ENCODE peak calls at places on chromosomes 16 and 17, in five cellular contexts. One of them, this sample, is unnamed.

GRCh38 chr17:45146616-45147101 is 1.6 kb upstream of the HEXIM1 start:
- DNase-seq in lower lobe of right lung: no peak
- DNase-seq in tibial artery: no peak
- DNase-seq in brain microvascular endothelial cell: peak; percentile 82
- DNase-seq in CD8-positive, alpha-beta T cell: no peak
- DNase-seq in this sample: no peak

GRCh38 chr16:81623365-81624102 is 155.6 kb upstream of the PLCG2 start:
- DNase-seq in lower lobe of right lung: no peak
- DNase-seq in tibial artery: no peak
- DNase-seq in brain microvascular endothelial cell: no peak
- DNase-seq in CD8-positive, alpha-beta T cell: peak; percentile 46
- DNase-seq in this sample: no peak

GRCh38 chr17:32157225-32157624 is 14.9 kb downstream of the RHOT1 start:
- DNase-seq in lower lobe of right lung: no peak
- DNase-seq in tibial artery: no peak
- DNase-seq in brain microvascular endothelial cell: peak; percentile 57
- DNase-seq in CD8-positive, alpha-beta T cell: no peak
- DNase-seq in this sample: no peak

GRCh38 chr17:72295916-72296315 is 175.1 kb downstream of the SOX9 start:
- DNase-seq in lower lobe of right lung: no peak
- DNase-seq in tibial artery: no peak
- DNase-seq in brain microvascular endothelial cell: no peak
- DNase-seq in CD8-positive, alpha-beta T cell: no peak
- DNase-seq in this sample: no peak

GRCh38 chr17:35743911-35744328 is 9.1 kb downstream of the GAS2L2 start:
- DNase-seq in lower lobe of right lung: no peak
- DNase-seq in tibial artery: no peak
- DNase-seq in brain microvascular endothelial cell: peak; percentile 28
- DNase-seq in CD8-positive, alpha-beta T cell: no peak
- DNase-seq in this sample: no peak

GRCh38 chr17:9837551-9838471 is 12.1 kb downstream of the GLP2R start:
- DNase-seq in lower lobe of right lung: no peak
- DNase-seq in tibial artery: peak; percentile 72
- DNase-seq in brain microvascular endothelial cell: peak; percentile 9
- DNase-seq in CD8-positive, alpha-beta T cell: no peak
- DNase-seq in this sample: no peak

GRCh38 chr17:4998027-4998665 is 396 bp downstream of the KIF1C start:
- DNase-seq in lower lobe of right lung: peak; percentile 80
- DNase-seq in tibial artery: peak; percentile 73
- DNase-seq in brain microvascular endothelial cell: no peak
- DNase-seq in CD8-positive, alpha-beta T cell: no peak
- DNase-seq in this sample: no peak

GRCh38 chr17:45396496-45397205 is 36.0 kb downstream of the ARHGAP27 start:
- DNase-seq in lower lobe of right lung: no peak
- DNase-seq in tibial artery: no peak
- DNase-seq in brain microvascular endothelial cell: no peak
- DNase-seq in CD8-positive, alpha-beta T cell: no peak
- DNase-seq in this sample: no peak

GRCh38 chr16:24535827-24536226 is 3.5 kb upstream of the RBBP6 start:
- DNase-seq in lower lobe of right lung: no peak
- DNase-seq in tibial artery: no peak
- DNase-seq in brain microvascular endothelial cell: no peak
- DNase-seq in CD8-positive, alpha-beta T cell: no peak
- DNase-seq in this sample: no peak

GRCh38 chr17:15398291-15398690 is 56.9 kb upstream of the TEKT3 start:
- DNase-seq in lower lobe of right lung: no peak
- DNase-seq in tibial artery: no peak
- DNase-seq in brain microvascular endothelial cell: no peak
- DNase-seq in CD8-positive, alpha-beta T cell: no peak
- DNase-seq in this sample: no peak

GRCh38 chr17:50627782-50628601 is 6.7 kb upstream of the ABCC3 start:
- DNase-seq in lower lobe of right lung: no peak
- DNase-seq in tibial artery: no peak
- DNase-seq in brain microvascular endothelial cell: no peak
- DNase-seq in CD8-positive, alpha-beta T cell: no peak
- DNase-seq in this sample: no peak

GRCh38 chr16:5207001-5207523 is 109.5 kb upstream of the EEF2KMT start:
- DNase-seq in lower lobe of right lung: no peak
- DNase-seq in tibial artery: no peak
- DNase-seq in brain microvascular endothelial cell: no peak
- DNase-seq in CD8-positive, alpha-beta T cell: no peak
- DNase-seq in this sample: no peak

GRCh38 chr17:7956208-7956965 is 24.4 kb downstream of the CNTROB start:
- DNase-seq in lower lobe of right lung: peak; percentile 67
- DNase-seq in tibial artery: no peak
- DNase-seq in brain microvascular endothelial cell: no peak
- DNase-seq in CD8-positive, alpha-beta T cell: no peak
- DNase-seq in this sample: no peak

GRCh38 chr17:58527949-58528348 is 13.5 kb upstream of the MTMR4 start:
- DNase-seq in lower lobe of right lung: no peak
- DNase-seq in tibial artery: no peak
- DNase-seq in brain microvascular endothelial cell: peak; percentile 63
- DNase-seq in CD8-positive, alpha-beta T cell: no peak
- DNase-seq in this sample: no peak

GRCh38 chr16:84065536-84066132 is 23.0 kb upstream of the SLC38A8 start:
- DNase-seq in lower lobe of right lung: no peak
- DNase-seq in tibial artery: no peak
- DNase-seq in brain microvascular endothelial cell: peak; percentile 61
- DNase-seq in CD8-positive, alpha-beta T cell: no peak
- DNase-seq in this sample: peak; percentile 14

GRCh38 chr16:85238233-85238647 is 126.0 kb upstream of the CIBAR2 start:
- DNase-seq in lower lobe of right lung: peak; percentile 70
- DNase-seq in tibial artery: peak; percentile 96
- DNase-seq in brain microvascular endothelial cell: peak; percentile 68
- DNase-seq in CD8-positive, alpha-beta T cell: no peak
- DNase-seq in this sample: no peak

GRCh38 chr17:2852729-2853110 is 56.5 kb downstream of the RAP1GAP2 start:
- DNase-seq in lower lobe of right lung: no peak
- DNase-seq in tibial artery: no peak
- DNase-seq in brain microvascular endothelial cell: no peak
- DNase-seq in CD8-positive, alpha-beta T cell: no peak
- DNase-seq in this sample: no peak

GRCh38 chr16:29925173-29925804 is 737 bp downstream of the KCTD13 start:
- DNase-seq in lower lobe of right lung: no peak
- DNase-seq in tibial artery: peak; percentile 17
- DNase-seq in brain microvascular endothelial cell: no peak
- DNase-seq in CD8-positive, alpha-beta T cell: no peak
- DNase-seq in this sample: no peak

GRCh38 chr17:562174-562573 is 152.5 kb downstream of the VPS53 start:
- DNase-seq in lower lobe of right lung: no peak
- DNase-seq in tibial artery: no peak
- DNase-seq in brain microvascular endothelial cell: no peak
- DNase-seq in CD8-positive, alpha-beta T cell: no peak
- DNase-seq in this sample: no peak

GRCh38 chr17:6755731-6756184 is at the start of gene XAF1:
- DNase-seq in lower lobe of right lung: peak; percentile 52
- DNase-seq in tibial artery: no peak
- DNase-seq in brain microvascular endothelial cell: no peak
- DNase-seq in CD8-positive, alpha-beta T cell: peak; percentile 56
- DNase-seq in this sample: no peak

GRCh38 chr16:74601131-74601871 is 5.6 kb downstream of the GLG1 start:
- DNase-seq in lower lobe of right lung: no peak
- DNase-seq in tibial artery: peak; percentile 3
- DNase-seq in brain microvascular endothelial cell: no peak
- DNase-seq in CD8-positive, alpha-beta T cell: peak; percentile 56
- DNase-seq in this sample: no peak

GRCh38 chr16:57775661-57776469 is 26.4 kb downstream of the KIFC3 start:
- DNase-seq in lower lobe of right lung: no peak
- DNase-seq in tibial artery: no peak
- DNase-seq in brain microvascular endothelial cell: peak; percentile 34
- DNase-seq in CD8-positive, alpha-beta T cell: no peak
- DNase-seq in this sample: no peak
- TF ChIP-seq CTCF in lower lobe of right lung: no peak
- TF ChIP-seq CTCF in tibial artery: no peak
- TF ChIP-seq CTCF in brain microvascular endothelial cell: peak; percentile 55
- TF ChIP-seq CTCF in CD8-positive, alpha-beta T cell: no peak
- TF ChIP-seq CTCF in this sample: peak; percentile 44

GRCh38 chr17:82445542-82445941 is 5.0 kb downstream of the CYBC1 start:
- DNase-seq in lower lobe of right lung: no peak
- DNase-seq in tibial artery: no peak
- DNase-seq in brain microvascular endothelial cell: no peak
- DNase-seq in CD8-positive, alpha-beta T cell: no peak
- DNase-seq in this sample: no peak

GRCh38 chr17:82444941-82445521 is 5.5 kb downstream of the CYBC1 start:
- DNase-seq in lower lobe of right lung: no peak
- DNase-seq in tibial artery: peak; percentile 74
- DNase-seq in brain microvascular endothelial cell: no peak
- DNase-seq in CD8-positive, alpha-beta T cell: no peak
- DNase-seq in this sample: no peak

GRCh38 chr17:82444284-82444893 is 6.2 kb downstream of the CYBC1 start:
- DNase-seq in lower lobe of right lung: no peak
- DNase-seq in tibial artery: no peak
- DNase-seq in brain microvascular endothelial cell: no peak
- DNase-seq in CD8-positive, alpha-beta T cell: no peak
- DNase-seq in this sample: no peak

GRCh38 chr17:82446124-82446523 is 4.4 kb downstream of the CYBC1 start:
- DNase-seq in lower lobe of right lung: no peak
- DNase-seq in tibial artery: no peak
- DNase-seq in brain microvascular endothelial cell: no peak
- DNase-seq in CD8-positive, alpha-beta T cell: no peak
- DNase-seq in this sample: no peak

DNA sequence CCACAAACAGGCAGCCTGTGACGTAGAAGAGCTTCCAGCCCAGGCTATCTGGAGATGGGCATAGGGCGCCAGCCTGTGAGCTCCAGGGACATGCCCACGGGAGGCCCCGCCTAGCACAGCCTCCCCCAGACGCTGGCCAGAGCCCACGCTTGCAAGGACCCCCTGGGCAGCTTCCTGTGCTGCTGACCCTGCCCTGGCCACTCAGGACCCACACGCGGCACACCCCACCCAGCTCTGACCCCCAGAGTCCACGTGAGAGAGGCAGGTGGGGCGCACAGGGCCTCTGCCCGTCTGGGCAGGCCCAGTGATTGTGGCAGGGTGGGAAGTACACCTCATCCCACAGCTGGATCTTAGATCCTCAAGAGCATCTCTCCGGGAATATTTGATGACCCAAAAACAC is 3.9 kb downstream of the CYBC1 start:
- DNase-seq in lower lobe of right lung: no peak
- DNase-seq in tibial artery: no peak
- DNase-seq in brain microvascular endothelial cell: no peak
- DNase-seq in CD8-positive, alpha-beta T cell: no peak
- DNase-seq in this sample: no peak
- H3K36me3 ChIP-seq in lower lobe of right lung: peaks cover 51% of the 10 kb centered on the region
- H3K36me3 ChIP-seq in tibial artery: peaks cover 39% of the 10 kb centered on the region
- H3K36me3 ChIP-seq in brain microvascular endothelial cell: peaks cover 8% of the 10 kb centered on the region
- H3K36me3 ChIP-seq in CD8-positive, alpha-beta T cell: peaks cover 21% of the 10 kb centered on the region
- H3K36me3 ChIP-seq in this sample: peaks cover 3% of the 10 kb centered on the region

GRCh38 chr17:49051269-49051668 is 54.1 kb downstream of the IGF2BP1 start:
- DNase-seq in lower lobe of right lung: no peak
- DNase-seq in tibial artery: no peak
- DNase-seq in brain microvascular endothelial cell: no peak
- DNase-seq in CD8-positive, alpha-beta T cell: no peak
- DNase-seq in this sample: no peak

GRCh38 chr17:49050611-49051010 is 53.4 kb downstream of the IGF2BP1 start:
- DNase-seq in lower lobe of right lung: no peak
- DNase-seq in tibial artery: no peak
- DNase-seq in brain microvascular endothelial cell: no peak
- DNase-seq in CD8-positive, alpha-beta T cell: no peak
- DNase-seq in this sample: no peak

GRCh38 chr17:49053171-49053829 is 56.1 kb downstream of the IGF2BP1 start:
- DNase-seq in lower lobe of right lung: no peak
- DNase-seq in tibial artery: no peak
- DNase-seq in brain microvascular endothelial cell: no peak
- DNase-seq in CD8-positive, alpha-beta T cell: no peak
- DNase-seq in this sample: no peak

GRCh38 chr17:49054342-49055092 is 57.3 kb downstream of the IGF2BP1 start:
- DNase-seq in lower lobe of right lung: no peak
- DNase-seq in tibial artery: no peak
- DNase-seq in brain microvascular endothelial cell: no peak
- DNase-seq in CD8-positive, alpha-beta T cell: no peak
- DNase-seq in this sample: no peak

DNA sequence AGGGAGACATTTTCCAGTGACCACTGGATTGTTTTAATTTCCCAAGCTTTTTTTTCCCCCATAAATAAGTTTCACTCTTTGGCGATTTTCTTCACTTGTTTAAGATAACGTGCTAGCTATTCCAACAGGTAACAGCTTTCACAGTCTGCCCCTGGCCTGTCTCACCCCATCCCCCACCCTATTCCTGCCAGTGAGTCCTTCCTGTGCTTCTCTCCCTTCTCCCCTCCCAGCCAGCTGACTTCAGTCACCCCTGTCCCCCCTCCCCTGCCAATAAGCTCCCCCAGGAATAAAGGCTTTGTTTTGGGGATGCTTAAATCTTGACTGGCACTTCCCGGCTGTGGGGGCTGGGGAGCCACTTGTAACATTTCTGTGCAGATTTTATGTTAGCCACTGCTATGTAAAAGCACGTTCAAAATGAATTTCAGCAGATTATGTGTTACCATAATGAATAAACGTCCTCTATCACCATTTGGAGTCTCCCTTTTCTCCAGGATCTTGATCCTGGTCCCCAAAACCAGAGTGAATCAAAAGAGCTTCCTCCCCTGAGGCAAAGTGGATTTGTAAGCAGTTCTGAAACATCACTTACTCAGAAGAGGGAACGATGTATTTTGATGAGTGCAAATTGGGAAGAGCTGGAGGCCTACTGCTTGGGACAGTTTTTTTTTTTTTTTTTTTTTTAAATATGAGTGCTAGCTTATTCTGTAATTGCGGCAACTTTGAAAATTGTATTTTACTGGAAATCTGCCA is 58.2 kb downstream of the IGF2BP1 start:
- DNase-seq in lower lobe of right lung: no peak
- DNase-seq in tibial artery: no peak
- DNase-seq in brain microvascular endothelial cell: no peak
- DNase-seq in CD8-positive, alpha-beta T cell: no peak
- DNase-seq in this sample: no peak
- H3K27me3 ChIP-seq in lower lobe of right lung: peaks cover 8% of the 10 kb centered on the region
- H3K27me3 ChIP-seq in tibial artery: peaks cover 18% of the 10 kb centered on the region
- H3K27me3 ChIP-seq in brain microvascular endothelial cell: no peaks in the 10 kb centered on the region
- H3K27me3 ChIP-seq in CD8-positive, alpha-beta T cell: no peaks in the 10 kb centered on the region
- H3K27me3 ChIP-seq in this sample: no peaks in the 10 kb centered on the region

DNA sequence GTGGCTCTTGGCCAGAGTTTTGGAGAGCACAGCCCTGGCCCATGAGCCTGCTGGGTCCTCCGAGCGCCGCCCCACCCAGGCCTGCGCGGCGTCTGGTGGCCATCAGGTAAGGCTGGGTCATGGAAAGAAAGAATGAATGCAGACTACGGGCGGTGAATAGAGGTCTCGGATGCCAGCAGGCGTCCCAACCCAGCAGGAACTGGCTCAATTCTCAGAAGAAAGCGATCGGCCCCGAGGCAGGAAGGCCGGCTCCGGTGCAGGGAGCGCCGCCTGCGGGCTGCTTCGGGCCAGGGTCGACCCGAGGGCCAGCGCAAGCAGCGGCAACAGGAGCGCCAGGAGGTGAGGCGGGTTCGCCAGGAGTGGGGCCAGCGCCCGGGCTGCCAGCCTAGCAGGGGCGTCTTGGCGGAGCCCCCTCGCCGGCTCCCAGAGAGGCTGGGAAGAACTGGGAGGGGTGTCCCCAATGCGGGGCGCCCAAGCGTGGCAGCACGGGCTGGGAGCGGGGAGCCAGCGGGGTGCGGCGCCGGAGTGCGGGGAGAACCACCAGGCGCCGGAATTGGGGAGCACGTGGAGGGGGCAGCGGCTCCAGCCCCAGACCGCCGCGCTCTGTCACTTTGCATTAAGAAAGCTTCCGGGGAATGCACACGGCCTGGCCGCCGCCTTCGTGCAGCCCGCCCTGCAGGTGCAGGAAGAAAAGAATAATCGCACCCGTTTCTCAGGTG is 7.1 kb upstream of the TMC5 start:
- DNase-seq in lower lobe of right lung: peak; percentile 80
- DNase-seq in tibial artery: no peak
- DNase-seq in brain microvascular endothelial cell: no peak
- DNase-seq in CD8-positive, alpha-beta T cell: no peak
- DNase-seq in this sample: no peak
- TF ChIP-seq CTCF in lower lobe of right lung: peak; percentile 54
- TF ChIP-seq CTCF in tibial artery: no peak
- TF ChIP-seq CTCF in brain microvascular endothelial cell: no peak
- TF ChIP-seq CTCF in CD8-positive, alpha-beta T cell: no peak
- TF ChIP-seq CTCF in this sample: no peak

GRCh38 chr17:49596613-49597244 is 21.1 kb downstream of the NXPH3 start:
- DNase-seq in lower lobe of right lung: no peak
- DNase-seq in tibial artery: no peak
- DNase-seq in brain microvascular endothelial cell: no peak
- DNase-seq in CD8-positive, alpha-beta T cell: no peak
- DNase-seq in this sample: no peak
- H3K36me3 ChIP-seq in lower lobe of right lung: peaks cover 88% of the 10 kb centered on the region
- H3K36me3 ChIP-seq in tibial artery: peaks cover 82% of the 10 kb centered on the region
- H3K36me3 ChIP-seq in brain microvascular endothelial cell: peaks cover 14% of the 10 kb centered on the region
- H3K36me3 ChIP-seq in CD8-positive, alpha-beta T cell: peaks cover 34% of the 10 kb centered on the region
- H3K36me3 ChIP-seq in this sample: no peaks in the 10 kb centered on the region

This sample was measured in kidney epithelial cell.